ENCODE peak calls at places on chromosome 1, in five cellular contexts. D, O, G, N and J are unnamed samples.

GRCh38 chr1:36224537-36225297 is 474 bp downstream of the THRAP3 start:
- DNase-seq in D (peak; percentile 77), O (peak; percentile 87), G (peak; percentile 92), N (no peak), J (peak; percentile 79)

GRCh38 chr1:115069186-115069585 is 20.1 kb downstream of the TSPAN2 start:
- DNase-seq in D (no peak), O (no peak), G (no peak), N (peak; percentile 48), J (peak; percentile 51)

GRCh38 chr1:227557962-227558806 is 5.2 kb upstream of the ZNF678 start:
- DNase-seq in D (no peak), O (no peak), G (no peak), N (no peak), J (no peak)

GRCh38 chr1:67166196-67166595 is at the start of gene IL23R:
- DNase-seq in D (no peak), O (peak; percentile 68), G (no peak), N (no peak), J (no peak)

GRCh38 chr1:147892731-147893214 is 9.8 kb upstream of the GJA8 start:
- DNase-seq in D (no peak), O (no peak), G (peak; percentile 52), N (no peak), J (peak; percentile 33)

GRCh38 chr1:193320281-193320680 is 133.9 kb upstream of the B3GALT2 start:
- DNase-seq in D (no peak), O (no peak), G (no peak), N (no peak), J (no peak)

GRCh38 chr1:89757532-89757931 is 63.3 kb upstream of the LRRC8D start:
- DNase-seq in D (no peak), O (peak; percentile 63), G (no peak), N (no peak), J (no peak)

GRCh38 chr1:110203021-110203661 is 7.0 kb upstream of the KCNC4 start:
- DNase-seq in D (peak; percentile 63), O (no peak), G (peak; percentile 40), N (peak; percentile 34), J (peak; percentile 59)

GRCh38 chr1:179476484-179476883 is 99.3 kb downstream of the NPHS2 start:
- DNase-seq in D (no peak), O (no peak), G (no peak), N (no peak), J (no peak)

GRCh38 chr1:191579019-191579418 is 579.2 kb upstream of the RGS18 start:
- DNase-seq in D (no peak), O (no peak), G (no peak), N (no peak), J (no peak)

GRCh38 chr1:19533626-19534025 is 48.3 kb upstream of the CAPZB start:
- DNase-seq in D (no peak), O (peak; percentile 64), G (no peak), N (no peak), J (no peak)

GRCh38 chr1:15178571-15179484 is 25.3 kb downstream of the TMEM51 start:
- DNase-seq in D (no peak), O (no peak), G (no peak), N (no peak), J (peak; percentile 54)

GRCh38 chr1:197811769-197812168 is 36.5 kb upstream of the DENND1B start:
- DNase-seq in D (no peak), O (no peak), G (no peak), N (no peak), J (no peak)

GRCh38 chr1:203557958-203558760 is 64.2 kb downstream of the OPTC start:
- DNase-seq in D (no peak), O (peak; percentile 84), G (peak; percentile 65), N (peak; percentile 66), J (peak; percentile 67)

GRCh38 chr1:180112979-180113650 is 41.6 kb upstream of the QSOX1 start:
- DNase-seq in D (no peak), O (no peak), G (no peak), N (no peak), J (no peak)

GRCh38 chr1:34101151-34101550 is 63.9 kb downstream of the CSMD2 start:
- DNase-seq in D (no peak), O (no peak), G (no peak), N (no peak), J (peak; percentile 19)

GRCh38 chr1:47409311-47410085 is 6.6 kb upstream of the FOXE3 start:
- DNase-seq in D (no peak), O (no peak), G (no peak), N (no peak), J (no peak)

GRCh38 chr1:108878678-108879077 is 1.9 kb downstream of the GPSM2 start:
- DNase-seq in D (no peak), O (no peak), G (no peak), N (no peak), J (no peak)

GRCh38 chr1:151352001-151352718 is 5.1 kb upstream of the RFX5 start:
- DNase-seq in D (no peak), O (no peak), G (no peak), N (no peak), J (no peak)

GRCh38 chr1:220879509-220880366 is 495 bp downstream of the HLX start:
- DNase-seq in D (peak; percentile 46), O (peak; percentile 53), G (peak; percentile 67), N (peak; percentile 49), J (peak; percentile 68)

GRCh38 chr1:207882692-207883091 is 28.2 kb downstream of the CD34 start:
- DNase-seq in D (no peak), O (no peak), G (no peak), N (no peak), J (no peak)

GRCh38 chr1:153550827-153551512 is 1.9 kb upstream of the S100A3 start:
- DNase-seq in D (no peak), O (no peak), G (no peak), N (peak; percentile 12), J (no peak)

GRCh38 chr1:42035205-42035829 is 116.6 kb upstream of the HIVEP3 start:
- DNase-seq in D (peak; percentile 76), O (peak; percentile 73), G (peak; percentile 16), N (no peak), J (peak; percentile 82)

GRCh38 chr1:15188678-15189077 is 35.1 kb downstream of the TMEM51 start:
- DNase-seq in D (no peak), O (no peak), G (no peak), N (no peak), J (no peak)

GRCh38 chr1:200866521-200866920 is 6.3 kb upstream of the GPR25 start:
- DNase-seq in D (peak; percentile 46), O (no peak), G (no peak), N (no peak), J (no peak)

GRCh38 chr1:111756124-111756513 is 418 bp downstream of the DDX20 start:
- DNase-seq in D (no peak), O (no peak), G (no peak), N (no peak), J (no peak)

GRCh38 chr1:66576645-66577044 is 42.7 kb downstream of the SGIP1 start:
- DNase-seq in D (no peak), O (no peak), G (no peak), N (no peak), J (no peak)

GRCh38 chr1:32972814-32973428 is 8.3 kb upstream of the RNF19B start:
- DNase-seq in D (peak; percentile 30), O (peak; percentile 56), G (no peak), N (peak; percentile 40), J (no peak)

GRCh38 chr1:197130677-197131304 is 15.7 kb downstream of the ASPM start:
- DNase-seq in D (no peak), O (no peak), G (no peak), N (no peak), J (no peak)

GRCh38 chr1:46455951-46456350 is 33.7 kb upstream of the DMBX1 start:
- DNase-seq in D (no peak), O (no peak), G (no peak), N (no peak), J (no peak)

GRCh38 chr1:12549460-12550349 is 68.3 kb downstream of the DHRS3 start:
- DNase-seq in D (no peak), O (peak; percentile 59), G (peak; percentile 80), N (peak; percentile 87), J (peak; percentile 60)

GRCh38 chr1:236550961-236551851 is 27.4 kb downstream of the LGALS8 start:
- DNase-seq in D (no peak), O (no peak), G (no peak), N (no peak), J (no peak)

GRCh38 chr1:236540813-236541465 is 17.2 kb downstream of the LGALS8 start:
- DNase-seq in D (no peak), O (no peak), G (no peak), N (no peak), J (no peak)

GRCh38 chr1:236541710-236542109 is 17.9 kb downstream of the LGALS8 start:
- DNase-seq in D (no peak), O (no peak), G (no peak), N (no peak), J (no peak)

GRCh38 chr1:236543065-236543669 is 19.4 kb downstream of the LGALS8 start:
- DNase-seq in D (no peak), O (no peak), G (no peak), N (no peak), J (no peak)

GRCh38 chr1:236545621-236546169 is 21.9 kb downstream of the LGALS8 start:
- DNase-seq in D (no peak), O (no peak), G (no peak), N (no peak), J (no peak)
- TF ChIP-seq POLR2A in D (no peak), O (no peak), G (no peak), N (no peak), J (no peak)

GRCh38 chr1:155978973-155979429 is 654 bp upstream of the ARHGEF2 start:
- DNase-seq in D (no peak), O (no peak), G (no peak), N (peak; percentile 56), J (no peak)
- TF ChIP-seq POLR2A in D (no peak), O (no peak), G (no peak), N (no peak), J (no peak)

GRCh38 chr1:224434447-224435317 is at the start of gene WDR26:
- DNase-seq in D (peak; percentile 89), O (peak; percentile 86), G (peak; percentile 96), N (peak; percentile 66), J (peak; percentile 77)
- TF ChIP-seq POLR2A in D (peak; percentile 90), O (no peak), G (peak; percentile 67), N (peak; percentile 61), J (peak; percentile 85)

DNA sequence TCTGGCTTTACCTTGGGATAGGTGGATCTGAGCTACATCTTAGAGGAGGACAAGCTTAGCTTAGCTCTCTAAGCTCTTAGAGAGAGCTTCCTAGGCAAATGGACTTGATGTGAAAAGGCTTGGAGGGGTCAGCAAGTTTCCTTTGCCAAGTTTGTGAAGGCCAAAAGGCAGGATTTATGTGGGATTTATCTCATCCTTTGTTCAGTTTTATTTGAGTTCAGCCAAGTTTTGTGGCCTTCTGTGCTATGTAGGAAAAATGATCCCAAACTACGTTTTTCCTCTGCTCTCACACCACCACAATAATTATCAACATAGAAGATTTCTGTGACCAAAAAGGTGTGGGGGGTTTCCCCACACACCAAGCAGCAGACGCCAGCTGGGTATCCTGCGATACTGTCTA is 26.0 kb upstream of the RNF11 start:
- DNase-seq in D (no peak), O (no peak), G (no peak), N (no peak), J (no peak)
- TF ChIP-seq POLR2A in D (no peak), O (no peak), G (no peak), N (no peak), J (no peak)

GRCh38 chr1:173824315-173825081 is at the start of the genes CENPL and DARS2:
- DNase-seq in D (peak; percentile 61), O (peak; percentile 97), G (peak; percentile 91), N (peak; percentile 95), J (peak; percentile 76)
- TF ChIP-seq POLR2A in D (peak; percentile 79), O (no peak), G (peak; percentile 51), N (no peak), J (peak; percentile 53)